ENCODE peak calls at places on chromosome 3, in four cellular contexts. One of them, this sample, is unnamed. For H3K9me3, the result is how much of the 10 kb centered on the place peaks cover.

GRCh38 chr3:172076212-172076611 is 36.8 kb downstream of the FNDC3B start:
- DNase-seq in CD8-positive, alpha-beta memory T cell: no peak
- DNase-seq in uterus: no peak
- DNase-seq in CD4-positive, CD25-positive, alpha-beta regulatory T cell: no peak
- DNase-seq in this sample: no peak

GRCh38 chr3:54185740-54186139 is 63.4 kb downstream of the CACNA2D3 start:
- DNase-seq in CD8-positive, alpha-beta memory T cell: no peak
- DNase-seq in CD4-positive, CD25-positive, alpha-beta regulatory T cell: no peak
- DNase-seq in uterus: no peak
- DNase-seq in this sample: no peak

GRCh38 chr3:23710555-23710954 is 95.2 kb upstream of the UBE2E1 start:
- DNase-seq in CD4-positive, CD25-positive, alpha-beta regulatory T cell: no peak
- DNase-seq in uterus: peak
- DNase-seq in CD8-positive, alpha-beta memory T cell: no peak
- DNase-seq in this sample: no peak

GRCh38 chr3:59424268-59425010 is 374.6 kb upstream of the CFAP20DC start:
- DNase-seq in CD8-positive, alpha-beta memory T cell: peak
- DNase-seq in CD4-positive, CD25-positive, alpha-beta regulatory T cell: peak
- DNase-seq in uterus: no peak
- DNase-seq in this sample: peak

GRCh38 chr3:139121513-139122220 is 77.0 kb upstream of the PRR23C start:
- DNase-seq in CD8-positive, alpha-beta memory T cell: no peak
- DNase-seq in CD4-positive, CD25-positive, alpha-beta regulatory T cell: no peak
- DNase-seq in uterus: peak
- DNase-seq in this sample: no peak

GRCh38 chr3:48984648-48985047 is 5.4 kb upstream of the P4HTM start:
- DNase-seq in uterus: no peak
- DNase-seq in CD4-positive, CD25-positive, alpha-beta regulatory T cell: no peak
- DNase-seq in CD8-positive, alpha-beta memory T cell: no peak
- DNase-seq in this sample: no peak

GRCh38 chr3:10824468-10824867 is 8.4 kb downstream of the SLC6A11 start:
- DNase-seq in uterus: no peak
- DNase-seq in CD4-positive, CD25-positive, alpha-beta regulatory T cell: no peak
- DNase-seq in CD8-positive, alpha-beta memory T cell: no peak
- DNase-seq in this sample: no peak

GRCh38 chr3:144380832-144381231 is 409.2 kb downstream of the DIPK2A start:
- DNase-seq in CD4-positive, CD25-positive, alpha-beta regulatory T cell: no peak
- DNase-seq in CD8-positive, alpha-beta memory T cell: no peak
- DNase-seq in uterus: no peak
- DNase-seq in this sample: no peak

GRCh38 chr3:95629802-95630201 is 1184.6 kb upstream of the EPHA6 start:
- DNase-seq in CD4-positive, CD25-positive, alpha-beta regulatory T cell: no peak
- DNase-seq in CD8-positive, alpha-beta memory T cell: no peak
- DNase-seq in uterus: no peak
- DNase-seq in this sample: no peak

GRCh38 chr3:49648354-49649057 is 25.6 kb upstream of the APEH start:
- DNase-seq in CD8-positive, alpha-beta memory T cell: no peak
- DNase-seq in CD4-positive, CD25-positive, alpha-beta regulatory T cell: no peak
- DNase-seq in uterus: no peak
- DNase-seq in this sample: no peak

GRCh38 chr3:66179813-66180212 is 41.0 kb upstream of the SLC25A26 start:
- DNase-seq in uterus: no peak
- DNase-seq in CD8-positive, alpha-beta memory T cell: no peak
- DNase-seq in CD4-positive, CD25-positive, alpha-beta regulatory T cell: no peak
- DNase-seq in this sample: no peak

GRCh38 chr3:189148090-189148507 is 23.7 kb upstream of the TPRG1 start:
- DNase-seq in uterus: peak
- DNase-seq in CD8-positive, alpha-beta memory T cell: peak
- DNase-seq in CD4-positive, CD25-positive, alpha-beta regulatory T cell: peak
- DNase-seq in this sample: peak

GRCh38 chr3:4977001-4977888 is 2.0 kb upstream of the BHLHE40 start:
- DNase-seq in CD8-positive, alpha-beta memory T cell: peak
- DNase-seq in CD4-positive, CD25-positive, alpha-beta regulatory T cell: no peak
- DNase-seq in uterus: peak
- DNase-seq in this sample: peak

GRCh38 chr3:106013971-106014370 is 145.2 kb upstream of the CBLB start:
- DNase-seq in uterus: no peak
- DNase-seq in CD4-positive, CD25-positive, alpha-beta regulatory T cell: no peak
- DNase-seq in CD8-positive, alpha-beta memory T cell: no peak
- DNase-seq in this sample: no peak

GRCh38 chr3:120497318-120497717 is 46.5 kb upstream of the FSTL1 start:
- DNase-seq in uterus: no peak
- DNase-seq in CD8-positive, alpha-beta memory T cell: no peak
- DNase-seq in CD4-positive, CD25-positive, alpha-beta regulatory T cell: no peak
- DNase-seq in this sample: no peak

GRCh38 chr3:132210476-132211346 is 106.5 kb upstream of the ACP3 start:
- DNase-seq in CD4-positive, CD25-positive, alpha-beta regulatory T cell: no peak
- DNase-seq in CD8-positive, alpha-beta memory T cell: no peak
- DNase-seq in uterus: no peak
- DNase-seq in this sample: no peak

GRCh38 chr3:194320744-194321243 is 30.3 kb downstream of the CPN2 start:
- DNase-seq in CD8-positive, alpha-beta memory T cell: no peak
- DNase-seq in CD4-positive, CD25-positive, alpha-beta regulatory T cell: no peak
- DNase-seq in uterus: no peak
- DNase-seq in this sample: no peak

GRCh38 chr3:176521531-176522175 is 675.6 kb downstream of the TBL1XR1 start:
- DNase-seq in CD4-positive, CD25-positive, alpha-beta regulatory T cell: no peak
- DNase-seq in uterus: no peak
- DNase-seq in CD8-positive, alpha-beta memory T cell: no peak
- DNase-seq in this sample: no peak

GRCh38 chr3:49701388-49702077 is 12.2 kb downstream of the RNF123 start:
- DNase-seq in CD8-positive, alpha-beta memory T cell: no peak
- DNase-seq in uterus: no peak
- DNase-seq in CD4-positive, CD25-positive, alpha-beta regulatory T cell: no peak
- DNase-seq in this sample: no peak

GRCh38 chr3:15404767-15405166 is 22.6 kb downstream of the METTL6 start:
- DNase-seq in CD4-positive, CD25-positive, alpha-beta regulatory T cell: no peak
- DNase-seq in uterus: no peak
- DNase-seq in CD8-positive, alpha-beta memory T cell: no peak
- DNase-seq in this sample: no peak

GRCh38 chr3:154919226-154919625 is 160.9 kb upstream of the MME start:
- DNase-seq in uterus: no peak
- DNase-seq in CD8-positive, alpha-beta memory T cell: no peak
- DNase-seq in CD4-positive, CD25-positive, alpha-beta regulatory T cell: no peak
- DNase-seq in this sample: no peak

GRCh38 chr3:137165117-137165806 is 207.5 kb downstream of the IL20RB start:
- DNase-seq in CD8-positive, alpha-beta memory T cell: no peak
- DNase-seq in CD4-positive, CD25-positive, alpha-beta regulatory T cell: no peak
- DNase-seq in uterus: no peak
- DNase-seq in this sample: no peak

GRCh38 chr3:198079771-198080520 is 119.9 kb downstream of the LMLN start:
- DNase-seq in uterus: peak
- DNase-seq in CD8-positive, alpha-beta memory T cell: no peak
- DNase-seq in CD4-positive, CD25-positive, alpha-beta regulatory T cell: no peak
- DNase-seq in this sample: peak

GRCh38 chr3:134427400-134428111 is 53.3 kb upstream of the AMOTL2 start:
- DNase-seq in CD8-positive, alpha-beta memory T cell: no peak
- DNase-seq in CD4-positive, CD25-positive, alpha-beta regulatory T cell: no peak
- DNase-seq in uterus: peak
- DNase-seq in this sample: no peak

GRCh38 chr3:123156276-123156995 is 45.3 kb upstream of the SEC22A start:
- DNase-seq in uterus: no peak
- DNase-seq in CD4-positive, CD25-positive, alpha-beta regulatory T cell: no peak
- DNase-seq in CD8-positive, alpha-beta memory T cell: no peak
- DNase-seq in this sample: no peak

GRCh38 chr3:139745831-139746230 is 68.1 kb upstream of the NMNAT3 start:
- DNase-seq in uterus: no peak
- DNase-seq in CD4-positive, CD25-positive, alpha-beta regulatory T cell: no peak
- DNase-seq in CD8-positive, alpha-beta memory T cell: no peak
- DNase-seq in this sample: no peak

GRCh38 chr3:139110072-139110830 is 65.6 kb upstream of the PRR23C start:
- DNase-seq in uterus: no peak
- DNase-seq in CD8-positive, alpha-beta memory T cell: no peak
- DNase-seq in CD4-positive, CD25-positive, alpha-beta regulatory T cell: no peak
- DNase-seq in this sample: no peak

GRCh38 chr3:50481992-50482391 is 21.4 kb downstream of the CACNA2D2 start:
- DNase-seq in uterus: no peak
- DNase-seq in CD4-positive, CD25-positive, alpha-beta regulatory T cell: no peak
- DNase-seq in CD8-positive, alpha-beta memory T cell: no peak
- DNase-seq in this sample: no peak

GRCh38 chr3:195251336-195252065 is 19.5 kb downstream of the XXYLT1 start:
- DNase-seq in CD8-positive, alpha-beta memory T cell: no peak
- DNase-seq in CD4-positive, CD25-positive, alpha-beta regulatory T cell: no peak
- DNase-seq in uterus: no peak
- DNase-seq in this sample: no peak

GRCh38 chr3:13086594-13086993 is 13.4 kb upstream of the IQSEC1 start:
- DNase-seq in CD8-positive, alpha-beta memory T cell: no peak
- DNase-seq in CD4-positive, CD25-positive, alpha-beta regulatory T cell: no peak
- DNase-seq in uterus: no peak
- DNase-seq in this sample: no peak

GRCh38 chr3:195909645-195910498 is 1.5 kb upstream of the TNK2 start:
- DNase-seq in CD4-positive, CD25-positive, alpha-beta regulatory T cell: peak
- DNase-seq in uterus: peak
- DNase-seq in CD8-positive, alpha-beta memory T cell: peak
- DNase-seq in this sample: peak

GRCh38 chr3:10974746-10975375 is 17.7 kb upstream of the SLC6A1 start:
- DNase-seq in CD4-positive, CD25-positive, alpha-beta regulatory T cell: no peak
- DNase-seq in CD8-positive, alpha-beta memory T cell: no peak
- DNase-seq in uterus: no peak
- DNase-seq in this sample: no peak

DNA sequence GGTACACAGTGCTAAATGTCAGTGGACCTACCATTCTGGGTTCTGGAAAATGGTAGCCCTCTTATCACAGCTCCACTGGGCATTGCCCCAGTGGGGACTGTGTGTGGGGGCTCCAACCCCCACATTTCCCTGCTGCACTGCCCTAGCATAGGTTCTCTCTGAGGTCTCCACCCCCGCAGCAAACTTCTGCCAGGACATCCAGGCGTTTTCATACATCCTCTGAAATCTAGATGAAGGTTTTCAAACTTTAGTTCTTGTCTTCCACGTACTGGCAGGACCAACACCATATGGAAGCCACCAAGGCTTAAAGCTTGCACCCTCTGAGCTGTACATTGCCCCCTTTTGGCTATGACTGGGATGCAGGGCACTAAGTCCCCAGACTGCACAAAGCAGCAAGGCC is 788.2 kb upstream of the ALCAM start:
- DNase-seq in CD4-positive, CD25-positive, alpha-beta regulatory T cell: no peak
- DNase-seq in CD8-positive, alpha-beta memory T cell: no peak
- DNase-seq in uterus: no peak
- DNase-seq in this sample: no peak
- H3K9me3 ChIP-seq in CD4-positive, CD25-positive, alpha-beta regulatory T cell: under half
- H3K9me3 ChIP-seq in CD8-positive, alpha-beta memory T cell: under half
- H3K9me3 ChIP-seq in uterus: under half
- H3K9me3 ChIP-seq in this sample: under half

GRCh38 chr3:72077473-72078259 is 292.7 kb upstream of the PROK2 start:
- DNase-seq in uterus: no peak
- DNase-seq in CD4-positive, CD25-positive, alpha-beta regulatory T cell: no peak
- DNase-seq in CD8-positive, alpha-beta memory T cell: no peak
- DNase-seq in this sample: no peak
- H3K9me3 ChIP-seq in uterus: under half
- H3K9me3 ChIP-seq in CD4-positive, CD25-positive, alpha-beta regulatory T cell: under half
- H3K9me3 ChIP-seq in CD8-positive, alpha-beta memory T cell: under half
- H3K9me3 ChIP-seq in this sample: under half

DNA sequence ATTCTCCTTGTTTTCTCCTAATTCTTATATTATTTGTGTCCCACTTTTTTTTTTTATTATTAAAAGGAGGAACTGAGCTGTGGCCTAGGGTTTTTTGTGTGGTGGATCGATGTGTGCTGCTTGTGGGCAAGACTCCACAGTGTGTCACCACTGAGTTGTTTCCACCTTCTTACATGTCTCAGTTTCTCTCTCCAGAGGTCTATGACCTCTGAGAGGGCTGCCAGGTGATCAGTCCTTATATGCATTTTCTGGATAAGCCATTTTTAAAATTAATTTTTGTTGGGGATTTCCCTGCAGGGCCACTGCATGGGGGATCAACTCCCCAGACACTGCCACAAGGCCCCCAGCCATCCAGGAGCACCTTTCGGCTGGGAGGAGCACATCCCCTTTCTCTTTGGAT is 27.8 kb downstream of the IQCF6 start:
- DNase-seq in uterus: no peak
- DNase-seq in CD8-positive, alpha-beta memory T cell: no peak
- DNase-seq in CD4-positive, CD25-positive, alpha-beta regulatory T cell: no peak
- DNase-seq in this sample: no peak
- H3K9me3 ChIP-seq in uterus: under half
- H3K9me3 ChIP-seq in CD8-positive, alpha-beta memory T cell: under half
- H3K9me3 ChIP-seq in CD4-positive, CD25-positive, alpha-beta regulatory T cell: under half
- H3K9me3 ChIP-seq in this sample: under half

GRCh38 chr3:31652296-31652695 is 119.6 kb downstream of the STT3B start:
- DNase-seq in CD8-positive, alpha-beta memory T cell: no peak
- DNase-seq in CD4-positive, CD25-positive, alpha-beta regulatory T cell: no peak
- DNase-seq in uterus: no peak
- DNase-seq in this sample: no peak
- H3K9me3 ChIP-seq in CD8-positive, alpha-beta memory T cell: half or more
- H3K9me3 ChIP-seq in CD4-positive, CD25-positive, alpha-beta regulatory T cell: half or more
- H3K9me3 ChIP-seq in uterus: half or more
- H3K9me3 ChIP-seq in this sample: under half

GRCh38 chr3:149536429-149536828 is 61.9 kb downstream of the TM4SF4 start:
- DNase-seq in CD4-positive, CD25-positive, alpha-beta regulatory T cell: no peak
- DNase-seq in uterus: peak
- DNase-seq in CD8-positive, alpha-beta memory T cell: no peak
- DNase-seq in this sample: no peak

GRCh38 chr3:149534082-149534481 is 59.6 kb downstream of the TM4SF4 start:
- DNase-seq in CD8-positive, alpha-beta memory T cell: no peak
- DNase-seq in CD4-positive, CD25-positive, alpha-beta regulatory T cell: no peak
- DNase-seq in uterus: no peak
- DNase-seq in this sample: no peak

GRCh38 chr3:149534671-149535394 is 60.3 kb downstream of the TM4SF4 start:
- DNase-seq in CD4-positive, CD25-positive, alpha-beta regulatory T cell: no peak
- DNase-seq in CD8-positive, alpha-beta memory T cell: no peak
- DNase-seq in uterus: no peak
- DNase-seq in this sample: no peak

GRCh38 chr3:149532463-149533180 is 58.1 kb downstream of the TM4SF4 start:
- DNase-seq in CD4-positive, CD25-positive, alpha-beta regulatory T cell: no peak
- DNase-seq in uterus: no peak
- DNase-seq in CD8-positive, alpha-beta memory T cell: no peak
- DNase-seq in this sample: no peak

DNA sequence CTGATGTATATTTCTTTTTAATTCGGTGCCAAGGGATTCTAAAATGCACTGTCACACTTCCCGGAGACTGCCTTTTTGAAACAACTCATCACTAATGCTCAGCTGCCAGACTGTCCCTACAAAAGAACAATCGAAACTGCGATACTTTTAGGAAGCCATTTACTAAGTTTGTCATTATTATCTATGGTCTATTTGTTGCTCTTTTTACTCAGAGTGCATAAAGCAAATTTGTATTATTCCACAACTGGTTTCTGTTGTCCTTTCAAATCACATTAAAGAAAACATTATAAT is 60.8 kb downstream of the TM4SF4 start:
- DNase-seq in CD8-positive, alpha-beta memory T cell: no peak
- DNase-seq in CD4-positive, CD25-positive, alpha-beta regulatory T cell: no peak
- DNase-seq in uterus: no peak
- DNase-seq in this sample: no peak
- H3K9me3 ChIP-seq in CD8-positive, alpha-beta memory T cell: under half
- H3K9me3 ChIP-seq in CD4-positive, CD25-positive, alpha-beta regulatory T cell: under half
- H3K9me3 ChIP-seq in uterus: under half
- H3K9me3 ChIP-seq in this sample: under half

GRCh38 chr3:177894021-177894690 is 642.1 kb upstream of the KCNMB2 start:
- DNase-seq in CD8-positive, alpha-beta memory T cell: no peak
- DNase-seq in uterus: no peak
- DNase-seq in CD4-positive, CD25-positive, alpha-beta regulatory T cell: no peak
- DNase-seq in this sample: no peak
- H3K9me3 ChIP-seq in CD8-positive, alpha-beta memory T cell: under half
- H3K9me3 ChIP-seq in uterus: under half
- H3K9me3 ChIP-seq in CD4-positive, CD25-positive, alpha-beta regulatory T cell: under half
- H3K9me3 ChIP-seq in this sample: under half

This sample was measured in T-helper 17 cell.